ENCODE peak calls at places on chromosomes 12 and 14, in eight cellular contexts. F is heart right ventricle; K is right cardiac atrium; B is astrocyte; M is CD4-positive, alpha-beta memory T cell; T is HL-60; R is IMR-90; I is CD8-positive, alpha-beta T cell. O is an unnamed sample.

GRCh38 chr14:32327255-32327961 is 1.7 kb upstream of the AKAP6 start:
- DNase-seq in F (no peak), K (no peak), B (no peak), M (no peak), T (no peak), R (no peak), I (no peak), O (no peak)

GRCh38 chr12:3964404-3964803 is 91.2 kb upstream of the PARP11 start:
- DNase-seq in F (peak), K (no peak), B (no peak), M (no peak), T (no peak), R (no peak), I (no peak), O (no peak)

GRCh38 chr12:107515446-107515958 is 170.1 kb upstream of the PWP1 start:
- DNase-seq in F (peak), K (no peak), B (peak), M (no peak), T (no peak), R (peak), I (no peak), O (no peak)

GRCh38 chr14:88818018-88818417 is 6.4 kb upstream of the TTC8 start:
- DNase-seq in F (no peak), K (no peak), B (no peak), M (no peak), T (no peak), R (no peak), I (no peak), O (no peak)

GRCh38 chr12:105194947-105195346 is 41.0 kb downstream of the APPL2 start:
- DNase-seq in F (no peak), K (no peak), B (no peak), M (no peak), T (no peak), R (no peak), I (no peak), O (no peak)

GRCh38 chr14:99737451-99737951 is 53.4 kb downstream of the CYP46A1 start:
- DNase-seq in F (peak), K (peak), B (no peak), M (no peak), T (no peak), R (no peak), I (no peak), O (peak)

GRCh38 chr14:95227279-95227860 is 70.0 kb upstream of the DICER1 start:
- DNase-seq in F (no peak), K (no peak), B (peak), M (no peak), T (no peak), R (peak), I (no peak), O (no peak)

GRCh38 chr12:48794870-48795269 is 6.0 kb upstream of the ADCY6 start:
- DNase-seq in F (no peak), K (no peak), B (no peak), M (no peak), T (no peak), R (peak), I (no peak), O (no peak)

GRCh38 chr12:29350080-29350479 is 30.9 kb downstream of the ERGIC2 start:
- DNase-seq in F (no peak), K (no peak), B (peak), M (no peak), T (no peak), R (peak), I (no peak), O (no peak)

GRCh38 chr14:102508774-102509743 is 517 bp downstream of the ANKRD9 start:
- DNase-seq in F (peak), K (peak), B (no peak), M (peak), T (no peak), R (peak), I (no peak), O (peak)

GRCh38 chr14:62763951-62764350 is 281.3 kb downstream of the KCNH5 start:
- DNase-seq in F (no peak), K (no peak), B (peak), M (no peak), T (no peak), R (no peak), I (no peak), O (no peak)

GRCh38 chr12:20601668-20602280 is 93.4 kb upstream of the SLCO1C1 start:
- DNase-seq in F (no peak), K (no peak), B (peak), M (no peak), T (no peak), R (peak), I (no peak), O (no peak)

GRCh38 chr12:132462778-132463177 is 27.2 kb upstream of the FBRSL1 start:
- DNase-seq in F (no peak), K (peak), B (no peak), M (no peak), T (no peak), R (no peak), I (no peak), O (no peak)

GRCh38 chr12:30019386-30020140 is 235.8 kb upstream of the TMTC1 start:
- DNase-seq in F (no peak), K (no peak), B (peak), M (no peak), T (no peak), R (peak), I (no peak), O (no peak)

GRCh38 chr12:93849946-93850345 is 172.8 kb downstream of the CRADD start:
- DNase-seq in F (no peak), K (no peak), B (no peak), M (no peak), T (no peak), R (no peak), I (no peak), O (no peak)

GRCh38 chr12:108770269-108770829 is 39.0 kb upstream of the CORO1C start:
- DNase-seq in F (no peak), K (no peak), B (no peak), M (no peak), T (no peak), R (no peak), I (no peak), O (no peak)

GRCh38 chr14:65252471-65253255 is 150.3 kb upstream of the MAX start:
- DNase-seq in F (no peak), K (no peak), B (no peak), M (no peak), T (no peak), R (no peak), I (no peak), O (no peak)

GRCh38 chr14:22540811-22541360 is 48.1 kb downstream of the DAD1 start:
- DNase-seq in F (no peak), K (no peak), B (no peak), M (no peak), T (no peak), R (no peak), I (no peak), O (no peak)

GRCh38 chr12:53290661-53291060 is 4.7 kb upstream of the PFDN5 start:
- DNase-seq in F (no peak), K (no peak), B (peak), M (no peak), T (no peak), R (peak), I (no peak), O (no peak)

GRCh38 chr14:30906752-30907658 is 32.6 kb downstream of the COCH start:
- DNase-seq in F (no peak), K (no peak), B (no peak), M (no peak), T (peak), R (peak), I (no peak), O (no peak)

GRCh38 chr12:123019841-123020138 is 39.3 kb downstream of the ARL6IP4 start:
- DNase-seq in F (no peak), K (no peak), B (no peak), M (no peak), T (no peak), R (no peak), I (no peak), O (no peak)

GRCh38 chr14:20381341-20381740 is 32.0 kb downstream of the TEP1 start:
- DNase-seq in F (no peak), K (no peak), B (no peak), M (no peak), T (no peak), R (no peak), I (no peak), O (no peak)

GRCh38 chr14:31770271-31770670 is 209.1 kb downstream of the NUBPL start:
- DNase-seq in F (no peak), K (peak), B (no peak), M (no peak), T (no peak), R (no peak), I (no peak), O (peak)

GRCh38 chr12:55693323-55694187 is 14.1 kb downstream of the ITGA7 start:
- DNase-seq in F (no peak), K (no peak), B (no peak), M (no peak), T (no peak), R (no peak), I (no peak), O (peak)

GRCh38 chr12:124392991-124393790 is 98.3 kb downstream of the RFLNA start:
- DNase-seq in F (peak), K (peak), B (peak), M (no peak), T (no peak), R (peak), I (no peak), O (peak)

GRCh38 chr12:16950041-16950677 is 344.2 kb upstream of the LMO3 start:
- DNase-seq in F (no peak), K (no peak), B (no peak), M (no peak), T (no peak), R (no peak), I (no peak), O (no peak)

GRCh38 chr14:48747683-48748082 is 838.5 kb downstream of the RPS29 start:
- DNase-seq in F (peak), K (no peak), B (no peak), M (no peak), T (no peak), R (no peak), I (no peak), O (no peak)

GRCh38 chr12:94207467-94208432 is 59.4 kb downstream of the PLXNC1 start:
- DNase-seq in F (peak), K (no peak), B (no peak), M (peak), T (peak), R (no peak), I (no peak), O (no peak)

GRCh38 chr12:28535216-28535615 is 345.0 kb downstream of the CCDC91 start:
- DNase-seq in F (no peak), K (no peak), B (peak), M (no peak), T (no peak), R (peak), I (no peak), O (no peak)

GRCh38 chr14:64091217-64091616 is 203.0 kb downstream of the ESR2 start:
- DNase-seq in F (no peak), K (no peak), B (no peak), M (no peak), T (no peak), R (no peak), I (no peak), O (no peak)

GRCh38 chr12:53466640-53467039 is 14.7 kb downstream of the PCBP2 start:
- DNase-seq in F (no peak), K (no peak), B (no peak), M (no peak), T (no peak), R (no peak), I (no peak), O (no peak)

GRCh38 chr12:68119250-68119649 is 40.3 kb downstream of the IFNG start:
- DNase-seq in F (no peak), K (no peak), B (no peak), M (no peak), T (no peak), R (no peak), I (no peak), O (no peak)

GRCh38 chr12:49887536-49888401 is 15.9 kb downstream of the FAIM2 start:
- DNase-seq in F (no peak), K (peak), B (no peak), M (no peak), T (no peak), R (no peak), I (no peak), O (no peak)

GRCh38 chr14:87102979-87103378 is 890.0 kb downstream of the GALC start:
- DNase-seq in F (no peak), K (no peak), B (peak), M (no peak), T (no peak), R (peak), I (no peak), O (no peak)

GRCh38 chr12:109597795-109598427 is 24.3 kb downstream of the MVK start:
- DNase-seq in F (peak), K (peak), B (peak), M (peak), T (peak), R (peak), I (peak), O (peak)

GRCh38 chr14:100529561-100530031 is 57.6 kb downstream of the BEGAIN start:
- DNase-seq in F (peak), K (no peak), B (no peak), M (no peak), T (no peak), R (no peak), I (no peak), O (peak)

GRCh38 chr12:112590281-112590680 is 171.5 kb downstream of the PTPN11 start:
- DNase-seq in F (no peak), K (no peak), B (no peak), M (no peak), T (no peak), R (no peak), I (no peak), O (no peak)

GRCh38 chr12:108542320-108542719 is 18.7 kb downstream of the SART3 start:
- DNase-seq in F (no peak), K (no peak), B (no peak), M (no peak), T (no peak), R (peak), I (no peak), O (no peak)

DNA sequence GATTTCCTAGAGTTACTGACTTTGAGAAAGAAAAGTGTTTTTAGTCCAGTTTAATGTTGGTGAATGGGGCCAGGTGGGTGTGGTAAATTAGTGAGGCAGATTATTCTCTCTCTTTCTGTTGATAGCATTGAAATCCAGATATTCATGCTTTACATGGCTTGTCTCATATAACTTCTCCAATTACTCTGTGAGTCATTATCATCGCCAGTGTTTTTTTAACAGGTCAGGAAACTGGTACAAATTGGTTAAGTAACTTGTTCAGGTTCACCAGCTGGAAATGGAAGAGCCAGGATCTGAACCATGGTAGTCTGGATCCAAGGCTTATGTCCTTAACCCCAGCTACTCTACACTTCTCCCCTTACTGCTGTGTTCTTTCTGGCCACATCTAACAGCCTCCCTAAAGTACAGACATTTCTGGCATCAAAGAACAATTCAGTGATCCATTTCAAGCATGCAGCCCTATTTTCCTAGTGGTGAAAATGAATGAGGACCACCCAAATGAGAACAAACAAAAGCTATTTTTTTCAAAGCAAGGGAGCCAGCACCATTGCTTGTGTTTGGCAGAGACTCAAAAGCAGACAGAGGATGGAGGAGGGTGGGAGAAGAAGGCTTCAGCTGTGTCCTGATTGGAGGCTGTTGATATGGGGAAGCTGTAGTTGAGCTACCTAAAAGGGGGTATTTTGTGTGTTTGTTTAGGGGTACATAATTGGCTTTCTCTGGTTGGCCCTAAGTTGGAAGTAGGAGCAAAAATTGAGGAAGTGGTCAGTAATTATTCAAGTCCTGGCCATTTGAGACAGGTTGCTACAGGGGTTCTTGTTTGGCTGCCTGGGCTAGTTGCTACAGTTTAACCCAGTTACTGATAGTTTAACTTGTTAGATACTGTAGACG is 1.7 kb downstream of the IRAK3 start:
- DNase-seq in F (no peak), K (no peak), B (no peak), M (no peak), T (no peak), R (peak), I (no peak), O (no peak)
- H3K4me3 ChIP-seq in F (no peak), K (peak), B (no peak), M (no peak), T (peak), R (no peak), I (no peak), O (no peak)

DNA sequence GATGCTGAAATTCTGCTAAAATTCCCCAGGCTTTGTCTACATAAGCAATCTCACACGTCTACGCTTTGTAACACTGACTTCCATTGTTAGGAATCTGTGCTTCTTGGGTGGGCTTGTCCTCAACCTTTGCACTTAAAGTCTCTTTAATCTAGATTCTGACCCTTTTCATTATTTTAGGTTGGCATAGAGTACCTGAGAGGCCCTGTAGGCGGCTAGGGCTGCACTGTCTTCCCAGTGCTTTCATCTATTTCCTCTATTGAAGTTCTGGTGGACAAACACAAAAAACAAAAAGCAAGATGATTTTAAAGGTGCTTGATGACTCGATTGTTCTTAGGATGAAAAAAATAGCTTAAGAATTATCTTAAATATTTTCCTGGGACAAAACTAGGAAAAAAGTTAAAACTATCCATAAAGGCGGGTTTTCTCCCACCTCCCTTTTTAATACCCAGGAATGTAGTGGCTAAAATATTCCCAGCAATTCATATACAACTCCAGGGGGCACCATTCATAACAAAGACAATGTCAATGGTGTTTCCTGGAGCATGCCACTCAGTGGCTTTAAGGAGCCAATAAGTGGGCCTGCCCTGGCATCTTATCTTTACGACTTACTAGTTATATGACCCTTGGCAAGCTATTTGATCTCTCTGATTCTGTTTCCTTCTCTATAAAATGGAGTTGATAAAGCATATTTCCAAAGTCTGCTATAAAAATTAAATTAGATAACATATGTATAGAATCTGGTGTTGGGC is 197.5 kb downstream of the STXBP6 start:
- DNase-seq in F (no peak), K (no peak), B (no peak), M (no peak), T (no peak), R (no peak), I (no peak), O (no peak)
- H3K27ac ChIP-seq in F (no peak), K (no peak), B (no peak), M (no peak), T (no peak), R (no peak), I (no peak), O (no peak)

DNA sequence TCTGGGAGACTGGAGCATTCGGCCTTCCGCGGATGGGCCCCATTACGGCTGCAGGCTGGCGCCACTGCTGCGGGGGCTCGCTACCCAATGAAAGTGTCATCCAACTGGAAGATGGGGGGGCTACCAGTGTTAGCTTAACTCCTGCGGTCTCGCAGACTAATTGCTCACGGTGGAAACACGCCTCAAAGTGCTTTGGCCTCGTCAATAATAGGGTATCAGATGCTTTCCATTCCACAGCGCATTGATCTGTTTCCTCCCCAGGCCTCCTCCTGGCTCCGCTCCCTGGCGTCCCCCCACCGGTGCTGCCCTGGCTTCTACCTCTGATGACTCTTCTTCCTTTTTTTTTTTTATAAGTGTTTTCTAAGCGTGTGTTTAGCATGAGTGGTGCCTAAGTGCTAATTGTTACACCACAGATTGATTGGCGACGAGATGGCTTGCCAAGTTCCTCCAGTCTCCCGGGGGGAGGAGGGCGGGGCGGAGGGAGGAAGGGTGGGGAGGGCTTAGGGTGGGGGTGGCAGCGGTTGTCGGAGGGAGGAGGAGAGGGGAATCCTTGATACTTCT is 678.2 kb downstream of the MED13L start:
- DNase-seq in F (peak), K (peak), B (peak), M (no peak), T (no peak), R (no peak), I (no peak), O (no peak)
- H3K4me3 ChIP-seq in F (peak), K (peak), B (peak), M (no peak), T (no peak), R (no peak), I (no peak), O (no peak)

DNA sequence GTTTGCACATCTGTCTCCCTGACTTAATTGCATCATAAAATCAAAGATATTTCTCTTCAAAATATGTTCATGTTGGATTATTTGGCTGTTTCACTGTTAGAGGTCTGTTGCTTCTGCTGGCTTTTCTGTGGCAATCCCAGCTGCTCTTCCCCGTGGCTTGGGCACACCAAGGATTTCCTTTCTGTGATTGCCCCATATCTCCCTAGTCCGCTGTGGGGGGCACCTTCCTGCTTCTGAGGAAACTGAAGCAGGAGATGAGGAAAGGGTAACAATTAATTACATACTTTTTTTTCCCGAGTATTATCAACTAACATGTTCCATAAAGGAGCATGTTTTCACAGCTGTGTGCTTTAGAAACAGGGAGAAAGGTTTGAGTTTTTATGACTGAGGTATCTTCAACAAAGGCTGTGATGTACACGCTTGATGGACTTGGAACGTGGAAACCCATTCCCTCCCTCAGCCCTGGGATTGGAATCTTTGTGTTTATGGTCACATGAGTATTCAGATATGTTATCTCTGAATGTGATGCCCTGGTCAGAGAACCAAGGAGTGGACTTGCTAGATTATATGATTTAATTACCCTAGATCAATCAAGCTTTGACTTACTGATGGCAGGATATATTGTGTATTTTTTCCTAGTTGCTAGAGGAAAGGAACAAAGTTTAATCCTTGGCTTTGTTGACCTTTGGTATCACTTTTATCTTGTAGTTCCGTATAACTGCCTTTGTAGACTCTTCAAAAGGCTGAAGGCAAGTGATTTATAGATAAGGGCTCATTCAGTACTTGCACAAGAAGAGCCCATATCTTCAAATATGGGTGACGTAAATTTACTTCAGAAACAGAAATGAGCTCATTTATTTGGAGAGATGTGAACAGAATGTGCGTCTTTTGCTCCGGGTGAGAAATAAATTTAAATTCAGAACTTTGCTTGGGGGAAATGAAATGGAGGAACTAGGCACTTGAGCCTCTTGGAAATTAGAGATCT is 46.7 kb downstream of the BORCS5 start:
- DNase-seq in F (no peak), K (no peak), B (no peak), M (peak), T (peak), R (no peak), I (no peak), O (no peak)
- H3K27ac ChIP-seq in F (no peak), K (no peak), B (no peak), M (no peak), T (peak), R (no peak), I (no peak), O (no peak)